ENCODE peak calls at places on chromosomes 16 and 17, in four cellular contexts. One of them, this sample, is unnamed.

GRCh38 chr16:57791156-57791902 is 11.0 kb downstream of the KIFC3 start:
- DNase-seq in A549: no peak
- DNase-seq in IMR-90: no peak
- DNase-seq in H54: no peak
- DNase-seq in this sample: no peak

GRCh38 chr17:81397314-81398169 is 2.3 kb downstream of the BAHCC1 start:
- DNase-seq in H54: peak
- DNase-seq in A549: peak
- DNase-seq in IMR-90: peak
- DNase-seq in this sample: no peak

GRCh38 chr17:50059759-50060273 is 3.9 kb downstream of the ITGA3 start:
- DNase-seq in H54: no peak
- DNase-seq in IMR-90: peak
- DNase-seq in A549: no peak
- DNase-seq in this sample: no peak

GRCh38 chr17:49995055-49995738 is at the start of gene DLX3:
- DNase-seq in H54: no peak
- DNase-seq in IMR-90: peak
- DNase-seq in A549: peak
- DNase-seq in this sample: no peak

GRCh38 chr16:86872126-86872525 is 293.8 kb downstream of the FOXL1 start:
- DNase-seq in IMR-90: no peak
- DNase-seq in A549: no peak
- DNase-seq in H54: no peak
- DNase-seq in this sample: no peak

GRCh38 chr17:36512641-36513040 is 22.0 kb downstream of the MYO19 start:
- DNase-seq in IMR-90: no peak
- DNase-seq in A549: no peak
- DNase-seq in H54: no peak
- DNase-seq in this sample: no peak

GRCh38 chr17:17798573-17799255 is 38.1 kb downstream of the SREBF1 start:
- DNase-seq in IMR-90: no peak
- DNase-seq in H54: no peak
- DNase-seq in A549: no peak
- DNase-seq in this sample: no peak

GRCh38 chr16:627458-628239 is 3.1 kb upstream of the WFIKKN1 start:
- DNase-seq in H54: peak
- DNase-seq in A549: peak
- DNase-seq in IMR-90: no peak
- DNase-seq in this sample: no peak

GRCh38 chr17:72515291-72516065 is 394.7 kb downstream of the SOX9 start:
- DNase-seq in A549: no peak
- DNase-seq in IMR-90: peak
- DNase-seq in H54: peak
- DNase-seq in this sample: no peak

GRCh38 chr16:75965504-75966374 is 239.4 kb upstream of the CPHXL start:
- DNase-seq in H54: no peak
- DNase-seq in A549: peak
- DNase-seq in IMR-90: no peak
- DNase-seq in this sample: no peak

GRCh38 chr16:85850344-85850880 is 48.5 kb upstream of the IRF8 start:
- DNase-seq in A549: no peak
- DNase-seq in H54: no peak
- DNase-seq in IMR-90: no peak
- DNase-seq in this sample: no peak

GRCh38 chr16:23955088-23955487 is 119.3 kb downstream of the PRKCB start:
- DNase-seq in IMR-90: no peak
- DNase-seq in A549: no peak
- DNase-seq in H54: no peak
- DNase-seq in this sample: no peak

GRCh38 chr16:20676268-20676828 is 21.1 kb downstream of the ACSM1 start:
- DNase-seq in IMR-90: no peak
- DNase-seq in H54: no peak
- DNase-seq in A549: no peak
- DNase-seq in this sample: no peak

GRCh38 chr16:23729503-23730424 is 16.7 kb upstream of the ERN2 start:
- DNase-seq in IMR-90: peak
- DNase-seq in A549: peak
- DNase-seq in H54: no peak
- DNase-seq in this sample: no peak

GRCh38 chr16:68414581-68414980 is 33.7 kb downstream of the SMPD3 start:
- DNase-seq in IMR-90: no peak
- DNase-seq in A549: no peak
- DNase-seq in H54: no peak
- DNase-seq in this sample: no peak

GRCh38 chr16:61901689-61902088 is 134.5 kb downstream of the CDH8 start:
- DNase-seq in H54: no peak
- DNase-seq in A549: no peak
- DNase-seq in IMR-90: no peak
- DNase-seq in this sample: no peak

GRCh38 chr16:13150181-13150885 is 248.9 kb downstream of the SHISA9 start:
- DNase-seq in A549: no peak
- DNase-seq in H54: no peak
- DNase-seq in IMR-90: no peak
- DNase-seq in this sample: no peak

GRCh38 chr16:16019488-16019887 is 70.1 kb downstream of the ABCC1 start:
- DNase-seq in A549: peak
- DNase-seq in IMR-90: peak
- DNase-seq in H54: peak
- DNase-seq in this sample: no peak

GRCh38 chr16:57277586-57277985 is 6.9 kb downstream of the PLLP start:
- DNase-seq in A549: peak
- DNase-seq in H54: peak
- DNase-seq in IMR-90: peak
- DNase-seq in this sample: no peak

GRCh38 chr16:85344502-85345128 is 232.3 kb upstream of the CIBAR2 start:
- DNase-seq in H54: no peak
- DNase-seq in IMR-90: no peak
- DNase-seq in A549: no peak
- DNase-seq in this sample: no peak

GRCh38 chr16:50522324-50522723 is 25.9 kb upstream of the NKD1 start:
- DNase-seq in H54: no peak
- DNase-seq in A549: no peak
- DNase-seq in IMR-90: no peak
- DNase-seq in this sample: no peak

GRCh38 chr16:49776085-49776501 is 79.8 kb downstream of the ZNF423 start:
- DNase-seq in A549: no peak
- DNase-seq in IMR-90: no peak
- DNase-seq in H54: no peak
- DNase-seq in this sample: no peak

GRCh38 chr17:51541215-51541614 is 280.9 kb downstream of the UTP18 start:
- DNase-seq in IMR-90: no peak
- DNase-seq in H54: no peak
- DNase-seq in A549: no peak
- DNase-seq in this sample: no peak

GRCh38 chr17:51833620-51834019 is 324.9 kb downstream of the CA10 start:
- DNase-seq in A549: no peak
- DNase-seq in H54: no peak
- DNase-seq in IMR-90: no peak
- DNase-seq in this sample: no peak

GRCh38 chr16:3038256-3038655 is 1.5 kb upstream of the BICDL2 start:
- DNase-seq in A549: no peak
- DNase-seq in H54: no peak
- DNase-seq in IMR-90: no peak
- DNase-seq in this sample: no peak

GRCh38 chr16:23924138-23924537 is 88.4 kb downstream of the PRKCB start:
- DNase-seq in IMR-90: no peak
- DNase-seq in A549: no peak
- DNase-seq in H54: no peak
- DNase-seq in this sample: no peak

GRCh38 chr17:59702304-59702703 is 4.9 kb downstream of the PTRH2 start:
- DNase-seq in H54: no peak
- DNase-seq in A549: no peak
- DNase-seq in IMR-90: no peak
- DNase-seq in this sample: no peak

GRCh38 chr17:82153745-82154375 is 55.8 kb upstream of the FASN start:
- DNase-seq in H54: peak
- DNase-seq in IMR-90: peak
- DNase-seq in A549: peak
- DNase-seq in this sample: peak

GRCh38 chr16:24850289-24850931 is 4.6 kb downstream of the SLC5A11 start:
- DNase-seq in H54: no peak
- DNase-seq in IMR-90: peak
- DNase-seq in A549: no peak
- DNase-seq in this sample: no peak

GRCh38 chr17:36094746-36095145 is 4.8 kb upstream of the CCL3 start:
- DNase-seq in IMR-90: no peak
- DNase-seq in H54: no peak
- DNase-seq in A549: no peak
- DNase-seq in this sample: no peak

GRCh38 chr16:66741131-66741900 is 10.1 kb downstream of the DYNC1LI2 start:
- DNase-seq in A549: peak
- DNase-seq in IMR-90: peak
- DNase-seq in H54: peak
- DNase-seq in this sample: no peak

GRCh38 chr16:87132361-87133014 is 184.7 kb downstream of the C16orf95 start:
- DNase-seq in A549: no peak
- DNase-seq in IMR-90: peak
- DNase-seq in H54: no peak
- DNase-seq in this sample: no peak

GRCh38 chr17:17051791-17052461 is 9.7 kb downstream of the MPRIP start:
- DNase-seq in IMR-90: peak
- DNase-seq in A549: no peak
- DNase-seq in H54: no peak
- DNase-seq in this sample: no peak

GRCh38 chr17:44210342-44211192 is 8.9 kb downstream of the UBTF start:
- DNase-seq in IMR-90: peak
- DNase-seq in A549: peak
- DNase-seq in H54: peak
- DNase-seq in this sample: peak
- TF ChIP-seq POLR2A in IMR-90: peak
- TF ChIP-seq POLR2A in A549: no peak
- TF ChIP-seq POLR2A in H54: no peak
- TF ChIP-seq POLR2A in this sample: no peak

GRCh38 chr17:39145143-39145542 is 6.3 kb downstream of the PLXDC1 start:
- DNase-seq in IMR-90: no peak
- DNase-seq in A549: no peak
- DNase-seq in H54: no peak
- DNase-seq in this sample: no peak

GRCh38 chr17:39141915-39142664 is 9.3 kb downstream of the PLXDC1 start:
- DNase-seq in IMR-90: no peak
- DNase-seq in A549: no peak
- DNase-seq in H54: no peak
- DNase-seq in this sample: no peak

GRCh38 chr17:39146273-39146672 is 5.2 kb downstream of the PLXDC1 start:
- DNase-seq in A549: no peak
- DNase-seq in IMR-90: no peak
- DNase-seq in H54: no peak
- DNase-seq in this sample: no peak

GRCh38 chr17:39143552-39144093 is 7.8 kb downstream of the PLXDC1 start:
- DNase-seq in A549: no peak
- DNase-seq in H54: no peak
- DNase-seq in IMR-90: no peak
- DNase-seq in this sample: no peak

DNA sequence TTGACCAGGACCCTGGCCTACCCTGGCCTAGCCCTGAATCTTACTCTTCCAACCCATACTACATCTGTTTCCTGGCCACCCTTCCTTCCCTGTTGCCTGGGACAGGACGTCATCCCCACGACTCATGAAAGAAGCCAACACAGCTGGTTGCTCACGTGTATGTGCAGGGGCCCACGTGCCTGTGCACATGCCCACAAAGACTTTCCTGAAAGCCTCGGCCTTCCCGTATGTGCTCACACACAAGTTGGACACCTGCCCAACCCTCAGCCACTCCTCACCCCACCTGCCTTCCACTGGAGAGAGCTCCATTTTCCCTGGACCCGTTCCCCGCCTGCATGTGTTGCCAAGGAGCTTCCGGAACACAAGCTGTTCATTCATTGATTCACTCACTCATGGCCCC is 7.0 kb downstream of the PLXDC1 start:
- DNase-seq in H54: no peak
- DNase-seq in A549: no peak
- DNase-seq in IMR-90: peak
- DNase-seq in this sample: peak
- TF ChIP-seq POLR2A in H54: no peak
- TF ChIP-seq POLR2A in A549: no peak
- TF ChIP-seq POLR2A in IMR-90: no peak
- TF ChIP-seq POLR2A in this sample: no peak

GRCh38 chr17:80071116-80071980 is 30.0 kb upstream of the GAA start:
- DNase-seq in A549: no peak
- DNase-seq in H54: peak
- DNase-seq in IMR-90: peak
- DNase-seq in this sample: no peak
- TF ChIP-seq POLR2A in A549: no peak
- TF ChIP-seq POLR2A in H54: no peak
- TF ChIP-seq POLR2A in IMR-90: no peak
- TF ChIP-seq POLR2A in this sample: no peak

GRCh38 chr17:28228109-28228840 is 90.7 kb upstream of the TMEM97 start:
- DNase-seq in IMR-90: no peak
- DNase-seq in H54: no peak
- DNase-seq in A549: peak
- DNase-seq in this sample: no peak

GRCh38 chr17:28226563-28226962 is 92.4 kb upstream of the TMEM97 start:
- DNase-seq in H54: no peak
- DNase-seq in A549: no peak
- DNase-seq in IMR-90: no peak
- DNase-seq in this sample: no peak

GRCh38 chr17:28228986-28229729 is 89.8 kb upstream of the TMEM97 start:
- DNase-seq in H54: no peak
- DNase-seq in A549: no peak
- DNase-seq in IMR-90: no peak
- DNase-seq in this sample: no peak

GRCh38 chr17:28225872-28226271 is 93.1 kb upstream of the TMEM97 start:
- DNase-seq in A549: no peak
- DNase-seq in H54: no peak
- DNase-seq in IMR-90: no peak
- DNase-seq in this sample: no peak

GRCh38 chr17:28227278-28228108 is 91.5 kb upstream of the TMEM97 start:
- DNase-seq in H54: peak
- DNase-seq in A549: peak
- DNase-seq in IMR-90: no peak
- DNase-seq in this sample: no peak
- TF ChIP-seq POLR2A in H54: no peak
- TF ChIP-seq POLR2A in A549: peak
- TF ChIP-seq POLR2A in IMR-90: no peak
- TF ChIP-seq POLR2A in this sample: no peak

DNA sequence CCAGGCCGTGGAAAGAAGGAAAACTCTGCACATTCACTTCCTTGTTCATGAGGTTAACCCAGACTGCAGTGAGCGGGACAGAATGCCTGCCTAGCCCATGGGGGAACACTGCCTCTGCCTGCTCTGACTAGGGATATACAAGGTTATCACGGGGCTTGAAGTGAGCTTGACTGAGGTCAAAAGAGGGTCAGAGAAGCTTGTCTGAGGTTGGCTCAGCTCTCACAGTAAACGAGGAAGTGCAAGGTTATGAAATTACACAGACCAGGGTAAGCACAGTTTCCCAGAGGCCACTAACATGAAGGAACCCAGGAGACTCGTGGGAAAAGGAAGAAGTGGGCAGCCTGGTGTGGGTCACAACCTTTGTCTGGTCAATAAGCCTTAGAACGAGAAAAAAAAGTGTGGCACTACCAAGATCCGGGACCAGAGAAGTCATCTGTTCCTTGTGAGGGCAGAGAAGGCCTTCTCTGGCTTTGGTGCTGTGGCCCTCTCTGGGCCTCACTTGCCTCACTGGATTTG is 28.8 kb downstream of the HIC1 start:
- DNase-seq in H54: no peak
- DNase-seq in IMR-90: no peak
- DNase-seq in A549: peak
- DNase-seq in this sample: no peak
- TF ChIP-seq POLR2A in H54: no peak
- TF ChIP-seq POLR2A in IMR-90: no peak
- TF ChIP-seq POLR2A in A549: no peak
- TF ChIP-seq POLR2A in this sample: no peak

This sample was measured in esophagus squamous epithelium.